ENCODE peak calls at places on chromosomes 12 and 14, in six cellular contexts. One of them, this sample, is unnamed.

GRCh38 chr14:20866963-20867362 is 24.2 kb upstream of the RNASE3 start:
- DNase-seq in cardiac muscle cell: peak; percentile 73
- DNase-seq in aorta: no peak
- DNase-seq in SW480: no peak
- DNase-seq in effector CD4-positive, alpha-beta T cell: no peak
- DNase-seq in stimulated activated CD8-positive, alpha-beta memory T cell treated with anti-CD3 and anti-CD28 coated beads, Interleukin-4, amount 100 ng/mL, for 1 hour: no peak
- DNase-seq in this sample: peak; percentile 2

GRCh38 chr12:95593266-95593871 is 42.1 kb upstream of the USP44 start:
- DNase-seq in cardiac muscle cell: no peak
- DNase-seq in stimulated activated CD8-positive, alpha-beta memory T cell treated with anti-CD3 and anti-CD28 coated beads, Interleukin-4, amount 100 ng/mL, for 1 hour: no peak
- DNase-seq in aorta: no peak
- DNase-seq in SW480: no peak
- DNase-seq in effector CD4-positive, alpha-beta T cell: no peak
- DNase-seq in this sample: no peak

GRCh38 chr12:2974560-2974971 is 15.4 kb downstream of the TEAD4 start:
- DNase-seq in stimulated activated CD8-positive, alpha-beta memory T cell treated with anti-CD3 and anti-CD28 coated beads, Interleukin-4, amount 100 ng/mL, for 1 hour: no peak
- DNase-seq in effector CD4-positive, alpha-beta T cell: no peak
- DNase-seq in aorta: no peak
- DNase-seq in SW480: no peak
- DNase-seq in cardiac muscle cell: no peak
- DNase-seq in this sample: no peak

GRCh38 chr14:87052646-87053225 is 940.2 kb downstream of the GALC start:
- DNase-seq in SW480: no peak
- DNase-seq in effector CD4-positive, alpha-beta T cell: no peak
- DNase-seq in aorta: no peak
- DNase-seq in stimulated activated CD8-positive, alpha-beta memory T cell treated with anti-CD3 and anti-CD28 coated beads, Interleukin-4, amount 100 ng/mL, for 1 hour: no peak
- DNase-seq in cardiac muscle cell: no peak
- DNase-seq in this sample: no peak

GRCh38 chr14:26180221-26180620 is 417.6 kb downstream of the NOVA1 start:
- DNase-seq in aorta: no peak
- DNase-seq in SW480: no peak
- DNase-seq in effector CD4-positive, alpha-beta T cell: no peak
- DNase-seq in stimulated activated CD8-positive, alpha-beta memory T cell treated with anti-CD3 and anti-CD28 coated beads, Interleukin-4, amount 100 ng/mL, for 1 hour: no peak
- DNase-seq in cardiac muscle cell: no peak
- DNase-seq in this sample: no peak

GRCh38 chr12:8572507-8572906 is 31.8 kb upstream of the CLEC4E start:
- DNase-seq in stimulated activated CD8-positive, alpha-beta memory T cell treated with anti-CD3 and anti-CD28 coated beads, Interleukin-4, amount 100 ng/mL, for 1 hour: no peak
- DNase-seq in effector CD4-positive, alpha-beta T cell: no peak
- DNase-seq in SW480: no peak
- DNase-seq in aorta: no peak
- DNase-seq in cardiac muscle cell: no peak
- DNase-seq in this sample: no peak

GRCh38 chr12:49902399-49903350 is 1.0 kb downstream of the FAIM2 start:
- DNase-seq in aorta: peak; percentile 45
- DNase-seq in effector CD4-positive, alpha-beta T cell: no peak
- DNase-seq in SW480: no peak
- DNase-seq in cardiac muscle cell: no peak
- DNase-seq in stimulated activated CD8-positive, alpha-beta memory T cell treated with anti-CD3 and anti-CD28 coated beads, Interleukin-4, amount 100 ng/mL, for 1 hour: no peak
- DNase-seq in this sample: peak; percentile 90

GRCh38 chr12:53223391-53224267 is 8.4 kb downstream of the RARG start:
- DNase-seq in effector CD4-positive, alpha-beta T cell: no peak
- DNase-seq in stimulated activated CD8-positive, alpha-beta memory T cell treated with anti-CD3 and anti-CD28 coated beads, Interleukin-4, amount 100 ng/mL, for 1 hour: no peak
- DNase-seq in aorta: peak; percentile 79
- DNase-seq in SW480: no peak
- DNase-seq in cardiac muscle cell: no peak
- DNase-seq in this sample: no peak

GRCh38 chr12:132352896-132353800 is 23.8 kb upstream of the GALNT9 start:
- DNase-seq in SW480: no peak
- DNase-seq in cardiac muscle cell: no peak
- DNase-seq in effector CD4-positive, alpha-beta T cell: no peak
- DNase-seq in stimulated activated CD8-positive, alpha-beta memory T cell treated with anti-CD3 and anti-CD28 coated beads, Interleukin-4, amount 100 ng/mL, for 1 hour: no peak
- DNase-seq in aorta: peak; percentile 29
- DNase-seq in this sample: peak; percentile 66

GRCh38 chr12:53187145-53187899 is 6.6 kb upstream of the CSAD start:
- DNase-seq in SW480: no peak
- DNase-seq in cardiac muscle cell: no peak
- DNase-seq in effector CD4-positive, alpha-beta T cell: no peak
- DNase-seq in stimulated activated CD8-positive, alpha-beta memory T cell treated with anti-CD3 and anti-CD28 coated beads, Interleukin-4, amount 100 ng/mL, for 1 hour: no peak
- DNase-seq in aorta: no peak
- DNase-seq in this sample: no peak

GRCh38 chr14:94562019-94562418 is 777 bp downstream of the SERPINA4 start:
- DNase-seq in stimulated activated CD8-positive, alpha-beta memory T cell treated with anti-CD3 and anti-CD28 coated beads, Interleukin-4, amount 100 ng/mL, for 1 hour: no peak
- DNase-seq in effector CD4-positive, alpha-beta T cell: no peak
- DNase-seq in cardiac muscle cell: no peak
- DNase-seq in aorta: no peak
- DNase-seq in SW480: peak; percentile 29
- DNase-seq in this sample: no peak

GRCh38 chr12:26771861-26772260 is 61.1 kb downstream of the ITPR2 start:
- DNase-seq in aorta: no peak
- DNase-seq in effector CD4-positive, alpha-beta T cell: no peak
- DNase-seq in cardiac muscle cell: no peak
- DNase-seq in SW480: no peak
- DNase-seq in stimulated activated CD8-positive, alpha-beta memory T cell treated with anti-CD3 and anti-CD28 coated beads, Interleukin-4, amount 100 ng/mL, for 1 hour: no peak
- DNase-seq in this sample: no peak

GRCh38 chr12:127293507-127294310 is 973.3 kb upstream of the TMEM132C start:
- DNase-seq in SW480: peak; percentile 49
- DNase-seq in effector CD4-positive, alpha-beta T cell: peak; percentile 7
- DNase-seq in aorta: peak; percentile 69
- DNase-seq in stimulated activated CD8-positive, alpha-beta memory T cell treated with anti-CD3 and anti-CD28 coated beads, Interleukin-4, amount 100 ng/mL, for 1 hour: no peak
- DNase-seq in cardiac muscle cell: peak; percentile 61
- DNase-seq in this sample: no peak

GRCh38 chr14:32186248-32186647 is 15.6 kb upstream of the RNU6-7 start:
- DNase-seq in effector CD4-positive, alpha-beta T cell: no peak
- DNase-seq in cardiac muscle cell: no peak
- DNase-seq in SW480: no peak
- DNase-seq in aorta: no peak
- DNase-seq in stimulated activated CD8-positive, alpha-beta memory T cell treated with anti-CD3 and anti-CD28 coated beads, Interleukin-4, amount 100 ng/mL, for 1 hour: no peak
- DNase-seq in this sample: no peak

GRCh38 chr14:102530828-102531478 is 21.4 kb upstream of the ANKRD9 start:
- DNase-seq in stimulated activated CD8-positive, alpha-beta memory T cell treated with anti-CD3 and anti-CD28 coated beads, Interleukin-4, amount 100 ng/mL, for 1 hour: no peak
- DNase-seq in effector CD4-positive, alpha-beta T cell: no peak
- DNase-seq in cardiac muscle cell: no peak
- DNase-seq in SW480: peak; percentile 55
- DNase-seq in aorta: no peak
- DNase-seq in this sample: no peak

GRCh38 chr14:61925043-61925442 is 162.8 kb downstream of the SNAPC1 start:
- DNase-seq in aorta: no peak
- DNase-seq in stimulated activated CD8-positive, alpha-beta memory T cell treated with anti-CD3 and anti-CD28 coated beads, Interleukin-4, amount 100 ng/mL, for 1 hour: no peak
- DNase-seq in SW480: peak; percentile 22
- DNase-seq in cardiac muscle cell: peak; percentile 23
- DNase-seq in effector CD4-positive, alpha-beta T cell: no peak
- DNase-seq in this sample: peak; percentile 51

GRCh38 chr12:68350753-68351152 is 18.6 kb upstream of the MDM1 start:
- DNase-seq in stimulated activated CD8-positive, alpha-beta memory T cell treated with anti-CD3 and anti-CD28 coated beads, Interleukin-4, amount 100 ng/mL, for 1 hour: no peak
- DNase-seq in SW480: no peak
- DNase-seq in aorta: no peak
- DNase-seq in cardiac muscle cell: no peak
- DNase-seq in effector CD4-positive, alpha-beta T cell: no peak
- DNase-seq in this sample: no peak

GRCh38 chr12:105523164-105524057 is 192.9 kb downstream of the C12orf75 start:
- DNase-seq in effector CD4-positive, alpha-beta T cell: no peak
- DNase-seq in stimulated activated CD8-positive, alpha-beta memory T cell treated with anti-CD3 and anti-CD28 coated beads, Interleukin-4, amount 100 ng/mL, for 1 hour: no peak
- DNase-seq in SW480: no peak
- DNase-seq in cardiac muscle cell: peak; percentile 95
- DNase-seq in aorta: peak; percentile 90
- DNase-seq in this sample: peak; percentile 8

GRCh38 chr14:96889091-96889490 is 91.9 kb downstream of the VRK1 start:
- DNase-seq in stimulated activated CD8-positive, alpha-beta memory T cell treated with anti-CD3 and anti-CD28 coated beads, Interleukin-4, amount 100 ng/mL, for 1 hour: no peak
- DNase-seq in effector CD4-positive, alpha-beta T cell: no peak
- DNase-seq in cardiac muscle cell: no peak
- DNase-seq in aorta: no peak
- DNase-seq in SW480: no peak
- DNase-seq in this sample: no peak

GRCh38 chr14:99199854-99200653 is 71.9 kb downstream of the BCL11B start:
- DNase-seq in stimulated activated CD8-positive, alpha-beta memory T cell treated with anti-CD3 and anti-CD28 coated beads, Interleukin-4, amount 100 ng/mL, for 1 hour: no peak
- DNase-seq in cardiac muscle cell: no peak
- DNase-seq in aorta: no peak
- DNase-seq in effector CD4-positive, alpha-beta T cell: no peak
- DNase-seq in SW480: no peak
- DNase-seq in this sample: peak; percentile 96

GRCh38 chr12:12266873-12267634 is at the start of gene LRP6:
- DNase-seq in aorta: peak; percentile 94
- DNase-seq in SW480: peak; percentile 95
- DNase-seq in stimulated activated CD8-positive, alpha-beta memory T cell treated with anti-CD3 and anti-CD28 coated beads, Interleukin-4, amount 100 ng/mL, for 1 hour: peak; percentile 42
- DNase-seq in effector CD4-positive, alpha-beta T cell: peak; percentile 32
- DNase-seq in cardiac muscle cell: peak; percentile 97
- DNase-seq in this sample: peak; percentile 85

GRCh38 chr14:59461891-59462290 is 3.3 kb downstream of the GPR135 start:
- DNase-seq in SW480: no peak
- DNase-seq in effector CD4-positive, alpha-beta T cell: no peak
- DNase-seq in stimulated activated CD8-positive, alpha-beta memory T cell treated with anti-CD3 and anti-CD28 coated beads, Interleukin-4, amount 100 ng/mL, for 1 hour: no peak
- DNase-seq in cardiac muscle cell: no peak
- DNase-seq in aorta: no peak
- DNase-seq in this sample: no peak

GRCh38 chr14:49961270-49962222 is 68.7 kb downstream of the ARF6 start:
- DNase-seq in SW480: peak; percentile 45
- DNase-seq in effector CD4-positive, alpha-beta T cell: no peak
- DNase-seq in stimulated activated CD8-positive, alpha-beta memory T cell treated with anti-CD3 and anti-CD28 coated beads, Interleukin-4, amount 100 ng/mL, for 1 hour: no peak
- DNase-seq in aorta: no peak
- DNase-seq in cardiac muscle cell: no peak
- DNase-seq in this sample: no peak